ENCODE peak calls at places on chromosomes 13 and 19, in eight cellular contexts. C is stimulated activated CD4-positive, alpha-beta T cell treated with anti-CD3 and anti-CD28 coated beads, Interleukin-1b, Interleukin-23, amount 100 ng/mL, for 24 hours; F is GM12865; T is posterior vena cava; I is GM23338; S is C1 segment of cervical spinal cord; Z is midbrain; B is colonic mucosa. K is an unnamed sample.

GRCh38 chr13:72126424-72126823 is 259.4 kb upstream of the DACH1 start:
- DNase-seq in S (no peak), I (no peak), B (no peak), F (no peak), C (no peak), Z (no peak), T (no peak), K (no peak)

GRCh38 chr19:58555920-58556632 is 1.2 kb upstream of the CHMP2A start:
- DNase-seq in C (no peak), Z (no peak), T (peak; percentile 69), B (peak; percentile 31), F (no peak), S (no peak), I (no peak), K (no peak)

GRCh38 chr13:102648046-102648445 is 46.8 kb downstream of the METTL21C start:
- DNase-seq in B (no peak), T (no peak), I (no peak), F (no peak), S (no peak), Z (no peak), C (no peak), K (no peak)

GRCh38 chr13:64556391-64556790 is 2673.7 kb downstream of the PCDH9 start:
- DNase-seq in F (no peak), T (no peak), B (no peak), S (no peak), I (no peak), Z (no peak), C (no peak), K (no peak)

GRCh38 chr13:74129500-74130144 is 4.6 kb downstream of the KLF12 start:
- DNase-seq in S (no peak), C (no peak), Z (no peak), B (peak; percentile 67), T (no peak), I (no peak), F (peak; percentile 60), K (no peak)

GRCh38 chr19:51564791-51565190 is 6.3 kb upstream of the ZNF175 start:
- DNase-seq in Z (no peak), C (no peak), F (peak; percentile 74), B (no peak), T (no peak), I (peak; percentile 66), S (no peak), K (no peak)

GRCh38 chr13:100394005-100394695 is 194.4 kb downstream of the GGACT start:
- DNase-seq in B (no peak), S (no peak), C (no peak), I (no peak), Z (no peak), F (peak; percentile 91), T (no peak), K (peak; percentile 22)

GRCh38 chr19:49017666-49018351 is 918 bp upstream of the LHB start:
- DNase-seq in F (peak; percentile 64), I (peak; percentile 83), T (no peak), S (no peak), B (peak; percentile 43), Z (no peak), C (peak; percentile 46), K (peak; percentile 43)

GRCh38 chr13:98200211-98200878 is 23.3 kb upstream of the RNF113B start:
- DNase-seq in C (no peak), T (no peak), Z (no peak), B (no peak), I (peak; percentile 82), S (no peak), F (no peak), K (no peak)

GRCh38 chr19:10450853-10451609 is 30.7 kb downstream of the PDE4A start:
- DNase-seq in S (no peak), B (peak; percentile 93), I (peak; percentile 95), Z (no peak), T (no peak), F (peak; percentile 34), C (no peak), K (peak; percentile 66)

GRCh38 chr19:15702590-15702930 is 25.3 kb upstream of the OR10H2 start:
- DNase-seq in Z (no peak), S (no peak), B (peak; percentile 94), F (peak; percentile 34), T (peak; percentile 93), I (peak; percentile 26), C (no peak), K (peak; percentile 5)

GRCh38 chr19:49589391-49589790 is 1.6 kb upstream of the PRR12 start:
- DNase-seq in C (no peak), I (no peak), B (no peak), Z (no peak), S (no peak), T (no peak), F (no peak), K (no peak)

GRCh38 chr13:47788844-47789243 is 212.2 kb downstream of the SUCLA2 start:
- DNase-seq in S (no peak), C (no peak), B (no peak), F (no peak), T (no peak), Z (no peak), I (no peak), K (no peak)

GRCh38 chr19:9431475-9431874 is 3.9 kb downstream of the ZNF266 start:
- DNase-seq in Z (no peak), F (no peak), S (no peak), T (no peak), I (peak; percentile 77), C (peak; percentile 29), B (peak; percentile 27), K (peak; percentile 10)

GRCh38 chr13:99280166-99280565 is 22.0 kb upstream of the GPR18 start:
- DNase-seq in F (no peak), I (no peak), C (no peak), S (no peak), T (no peak), Z (no peak), B (peak; percentile 51), K (no peak)

GRCh38 chr13:49346460-49346859 is 97.4 kb downstream of the CAB39L start:
- DNase-seq in F (no peak), C (no peak), Z (no peak), T (no peak), S (no peak), B (no peak), I (no peak), K (no peak)

GRCh38 chr19:18760440-18761383 is 30.4 kb downstream of the COMP start:
- DNase-seq in S (no peak), C (no peak), T (no peak), F (no peak), I (no peak), Z (no peak), B (no peak), K (no peak)

GRCh38 chr19:7246601-7247000 is 47.6 kb downstream of the INSR start:
- DNase-seq in I (no peak), S (no peak), T (no peak), Z (no peak), C (no peak), F (no peak), B (no peak), K (no peak)

GRCh38 chr19:29547361-29547960 is 21.7 kb downstream of the VSTM2B start:
- DNase-seq in S (no peak), B (no peak), T (peak; percentile 47), F (no peak), Z (no peak), C (no peak), I (no peak), K (no peak)

GRCh38 chr19:49983645-49984229 is 22.8 kb upstream of the SIGLEC11 start:
- DNase-seq in B (peak; percentile 74), I (peak; percentile 80), F (peak; percentile 78), T (peak; percentile 87), Z (peak; percentile 15), S (peak; percentile 14), C (peak; percentile 71), K (peak; percentile 64)

K was measured in cerebellar cortex.